ENCODE peak calls at places on chromosomes 5 and 9, in seven cellular contexts. One of them, this sample, is unnamed.

GRCh38 chr5:152523964-152524363 is 118.9 kb upstream of the NMUR2 start:
- DNase-seq in sigmoid colon: no peak
- DNase-seq in activated CD4-positive, alpha-beta T cell treated with anti-CD3 and anti-CD28 coated beads, Interleukin-2, amount 10 ng/mL, durations not matched to agents 7 days and 5 days: no peak
- DNase-seq in SK-N-SH: no peak
- DNase-seq in CD4-positive, CD25-positive, alpha-beta regulatory T cell: no peak
- DNase-seq in Caki2: no peak
- DNase-seq in left ventricle myocardium inferior: no peak
- DNase-seq in this sample: no peak

GRCh38 chr9:80485420-80485819 is 913.7 kb downstream of the TLE4 start:
- DNase-seq in SK-N-SH: no peak
- DNase-seq in CD4-positive, CD25-positive, alpha-beta regulatory T cell: no peak
- DNase-seq in activated CD4-positive, alpha-beta T cell treated with anti-CD3 and anti-CD28 coated beads, Interleukin-2, amount 10 ng/mL, durations not matched to agents 7 days and 5 days: no peak
- DNase-seq in Caki2: no peak
- DNase-seq in left ventricle myocardium inferior: no peak
- DNase-seq in sigmoid colon: no peak
- DNase-seq in this sample: no peak

GRCh38 chr9:130425741-130426466 is 18.9 kb upstream of the ASS1 start:
- DNase-seq in left ventricle myocardium inferior: no peak
- DNase-seq in sigmoid colon: no peak
- DNase-seq in CD4-positive, CD25-positive, alpha-beta regulatory T cell: no peak
- DNase-seq in activated CD4-positive, alpha-beta T cell treated with anti-CD3 and anti-CD28 coated beads, Interleukin-2, amount 10 ng/mL, durations not matched to agents 7 days and 5 days: no peak
- DNase-seq in Caki2: no peak
- DNase-seq in SK-N-SH: no peak
- DNase-seq in this sample: no peak

GRCh38 chr5:152372875-152373274 is 32.2 kb downstream of the NMUR2 start:
- DNase-seq in left ventricle myocardium inferior: no peak
- DNase-seq in sigmoid colon: no peak
- DNase-seq in CD4-positive, CD25-positive, alpha-beta regulatory T cell: no peak
- DNase-seq in activated CD4-positive, alpha-beta T cell treated with anti-CD3 and anti-CD28 coated beads, Interleukin-2, amount 10 ng/mL, durations not matched to agents 7 days and 5 days: no peak
- DNase-seq in SK-N-SH: no peak
- DNase-seq in Caki2: no peak
- DNase-seq in this sample: no peak

GRCh38 chr9:76112151-76112550 is 221.7 kb downstream of the PCSK5 start:
- DNase-seq in Caki2: no peak
- DNase-seq in CD4-positive, CD25-positive, alpha-beta regulatory T cell: no peak
- DNase-seq in activated CD4-positive, alpha-beta T cell treated with anti-CD3 and anti-CD28 coated beads, Interleukin-2, amount 10 ng/mL, durations not matched to agents 7 days and 5 days: no peak
- DNase-seq in SK-N-SH: no peak
- DNase-seq in sigmoid colon: no peak
- DNase-seq in left ventricle myocardium inferior: no peak
- DNase-seq in this sample: no peak

GRCh38 chr5:93574041-93574938 is 6.7 kb downstream of the NR2F1-AS1 start:
- DNase-seq in sigmoid colon: no peak
- DNase-seq in SK-N-SH: no peak
- DNase-seq in Caki2: no peak
- DNase-seq in CD4-positive, CD25-positive, alpha-beta regulatory T cell: no peak
- DNase-seq in left ventricle myocardium inferior: no peak
- DNase-seq in activated CD4-positive, alpha-beta T cell treated with anti-CD3 and anti-CD28 coated beads, Interleukin-2, amount 10 ng/mL, durations not matched to agents 7 days and 5 days: no peak
- DNase-seq in this sample: no peak

GRCh38 chr5:122704247-122705036 is 70.4 kb upstream of the SNX2 start:
- DNase-seq in CD4-positive, CD25-positive, alpha-beta regulatory T cell: peak
- DNase-seq in SK-N-SH: peak
- DNase-seq in sigmoid colon: no peak
- DNase-seq in left ventricle myocardium inferior: no peak
- DNase-seq in Caki2: peak
- DNase-seq in activated CD4-positive, alpha-beta T cell treated with anti-CD3 and anti-CD28 coated beads, Interleukin-2, amount 10 ng/mL, durations not matched to agents 7 days and 5 days: no peak
- DNase-seq in this sample: peak

GRCh38 chr5:64693636-64694035 is 3.3 kb downstream of the SHISAL2B start:
- DNase-seq in CD4-positive, CD25-positive, alpha-beta regulatory T cell: no peak
- DNase-seq in left ventricle myocardium inferior: no peak
- DNase-seq in sigmoid colon: no peak
- DNase-seq in Caki2: no peak
- DNase-seq in activated CD4-positive, alpha-beta T cell treated with anti-CD3 and anti-CD28 coated beads, Interleukin-2, amount 10 ng/mL, durations not matched to agents 7 days and 5 days: no peak
- DNase-seq in SK-N-SH: no peak
- DNase-seq in this sample: no peak

GRCh38 chr5:73822989-73823339 is 197.0 kb downstream of the ARHGEF28 start:
- DNase-seq in left ventricle myocardium inferior: no peak
- DNase-seq in Caki2: peak
- DNase-seq in SK-N-SH: no peak
- DNase-seq in activated CD4-positive, alpha-beta T cell treated with anti-CD3 and anti-CD28 coated beads, Interleukin-2, amount 10 ng/mL, durations not matched to agents 7 days and 5 days: no peak
- DNase-seq in CD4-positive, CD25-positive, alpha-beta regulatory T cell: no peak
- DNase-seq in sigmoid colon: no peak
- DNase-seq in this sample: peak

GRCh38 chr5:176771102-176771845 is 39.1 kb upstream of the UNC5A start:
- DNase-seq in CD4-positive, CD25-positive, alpha-beta regulatory T cell: no peak
- DNase-seq in sigmoid colon: peak
- DNase-seq in left ventricle myocardium inferior: no peak
- DNase-seq in activated CD4-positive, alpha-beta T cell treated with anti-CD3 and anti-CD28 coated beads, Interleukin-2, amount 10 ng/mL, durations not matched to agents 7 days and 5 days: no peak
- DNase-seq in Caki2: no peak
- DNase-seq in SK-N-SH: no peak
- DNase-seq in this sample: no peak

GRCh38 chr5:145752947-145753346 is 82.2 kb downstream of the PRELID2 start:
- DNase-seq in left ventricle myocardium inferior: no peak
- DNase-seq in sigmoid colon: no peak
- DNase-seq in activated CD4-positive, alpha-beta T cell treated with anti-CD3 and anti-CD28 coated beads, Interleukin-2, amount 10 ng/mL, durations not matched to agents 7 days and 5 days: no peak
- DNase-seq in Caki2: no peak
- DNase-seq in SK-N-SH: no peak
- DNase-seq in CD4-positive, CD25-positive, alpha-beta regulatory T cell: no peak
- DNase-seq in this sample: no peak

GRCh38 chr5:169788168-169788567 is 151.1 kb downstream of the DOCK2 start:
- DNase-seq in Caki2: peak
- DNase-seq in SK-N-SH: no peak
- DNase-seq in sigmoid colon: no peak
- DNase-seq in activated CD4-positive, alpha-beta T cell treated with anti-CD3 and anti-CD28 coated beads, Interleukin-2, amount 10 ng/mL, durations not matched to agents 7 days and 5 days: no peak
- DNase-seq in CD4-positive, CD25-positive, alpha-beta regulatory T cell: no peak
- DNase-seq in left ventricle myocardium inferior: no peak
- DNase-seq in this sample: peak

GRCh38 chr5:121987052-121987684 is 25.4 kb downstream of the SRFBP1 start:
- DNase-seq in SK-N-SH: no peak
- DNase-seq in left ventricle myocardium inferior: no peak
- DNase-seq in activated CD4-positive, alpha-beta T cell treated with anti-CD3 and anti-CD28 coated beads, Interleukin-2, amount 10 ng/mL, durations not matched to agents 7 days and 5 days: no peak
- DNase-seq in CD4-positive, CD25-positive, alpha-beta regulatory T cell: no peak
- DNase-seq in sigmoid colon: no peak
- DNase-seq in Caki2: no peak
- DNase-seq in this sample: no peak

GRCh38 chr9:96859461-96860198 is 5.3 kb upstream of the ZNF782 start:
- DNase-seq in CD4-positive, CD25-positive, alpha-beta regulatory T cell: no peak
- DNase-seq in Caki2: peak
- DNase-seq in left ventricle myocardium inferior: no peak
- DNase-seq in sigmoid colon: no peak
- DNase-seq in activated CD4-positive, alpha-beta T cell treated with anti-CD3 and anti-CD28 coated beads, Interleukin-2, amount 10 ng/mL, durations not matched to agents 7 days and 5 days: no peak
- DNase-seq in SK-N-SH: peak
- DNase-seq in this sample: peak

GRCh38 chr5:54387659-54388232 is 67.8 kb upstream of the HSPB3 start:
- DNase-seq in SK-N-SH: no peak
- DNase-seq in left ventricle myocardium inferior: no peak
- DNase-seq in Caki2: no peak
- DNase-seq in activated CD4-positive, alpha-beta T cell treated with anti-CD3 and anti-CD28 coated beads, Interleukin-2, amount 10 ng/mL, durations not matched to agents 7 days and 5 days: no peak
- DNase-seq in sigmoid colon: no peak
- DNase-seq in CD4-positive, CD25-positive, alpha-beta regulatory T cell: no peak
- DNase-seq in this sample: no peak

GRCh38 chr9:78121488-78121887 is 89.9 kb upstream of the GNAQ start:
- DNase-seq in left ventricle myocardium inferior: peak
- DNase-seq in Caki2: peak
- DNase-seq in activated CD4-positive, alpha-beta T cell treated with anti-CD3 and anti-CD28 coated beads, Interleukin-2, amount 10 ng/mL, durations not matched to agents 7 days and 5 days: peak
- DNase-seq in CD4-positive, CD25-positive, alpha-beta regulatory T cell: peak
- DNase-seq in sigmoid colon: peak
- DNase-seq in SK-N-SH: peak
- DNase-seq in this sample: peak

GRCh38 chr5:96781031-96781733 is 26.6 kb downstream of the ERAP1 start:
- DNase-seq in CD4-positive, CD25-positive, alpha-beta regulatory T cell: no peak
- DNase-seq in Caki2: peak
- DNase-seq in SK-N-SH: no peak
- DNase-seq in sigmoid colon: no peak
- DNase-seq in activated CD4-positive, alpha-beta T cell treated with anti-CD3 and anti-CD28 coated beads, Interleukin-2, amount 10 ng/mL, durations not matched to agents 7 days and 5 days: no peak
- DNase-seq in left ventricle myocardium inferior: no peak
- DNase-seq in this sample: peak

GRCh38 chr5:150068472-150068871 is 17.9 kb downstream of the CSF1R start:
- DNase-seq in CD4-positive, CD25-positive, alpha-beta regulatory T cell: no peak
- DNase-seq in activated CD4-positive, alpha-beta T cell treated with anti-CD3 and anti-CD28 coated beads, Interleukin-2, amount 10 ng/mL, durations not matched to agents 7 days and 5 days: no peak
- DNase-seq in SK-N-SH: no peak
- DNase-seq in left ventricle myocardium inferior: no peak
- DNase-seq in Caki2: no peak
- DNase-seq in sigmoid colon: peak
- DNase-seq in this sample: no peak

GRCh38 chr9:7901676-7902075 is 102.1 kb upstream of the DMAC1 start:
- DNase-seq in Caki2: peak
- DNase-seq in SK-N-SH: no peak
- DNase-seq in sigmoid colon: no peak
- DNase-seq in CD4-positive, CD25-positive, alpha-beta regulatory T cell: no peak
- DNase-seq in activated CD4-positive, alpha-beta T cell treated with anti-CD3 and anti-CD28 coated beads, Interleukin-2, amount 10 ng/mL, durations not matched to agents 7 days and 5 days: no peak
- DNase-seq in left ventricle myocardium inferior: no peak
- DNase-seq in this sample: no peak

GRCh38 chr9:27654629-27655285 is 81.5 kb upstream of the C9orf72 start:
- DNase-seq in activated CD4-positive, alpha-beta T cell treated with anti-CD3 and anti-CD28 coated beads, Interleukin-2, amount 10 ng/mL, durations not matched to agents 7 days and 5 days: no peak
- DNase-seq in sigmoid colon: no peak
- DNase-seq in left ventricle myocardium inferior: no peak
- DNase-seq in CD4-positive, CD25-positive, alpha-beta regulatory T cell: no peak
- DNase-seq in Caki2: no peak
- DNase-seq in SK-N-SH: no peak
- DNase-seq in this sample: no peak

GRCh38 chr5:160905285-160905684 is 53.3 kb upstream of the ATP10B start:
- DNase-seq in Caki2: no peak
- DNase-seq in left ventricle myocardium inferior: no peak
- DNase-seq in activated CD4-positive, alpha-beta T cell treated with anti-CD3 and anti-CD28 coated beads, Interleukin-2, amount 10 ng/mL, durations not matched to agents 7 days and 5 days: no peak
- DNase-seq in CD4-positive, CD25-positive, alpha-beta regulatory T cell: no peak
- DNase-seq in sigmoid colon: no peak
- DNase-seq in SK-N-SH: no peak
- DNase-seq in this sample: no peak

GRCh38 chr5:55624841-55625602 is 87.1 kb downstream of the SLC38A9 start:
- DNase-seq in SK-N-SH: no peak
- DNase-seq in CD4-positive, CD25-positive, alpha-beta regulatory T cell: no peak
- DNase-seq in sigmoid colon: no peak
- DNase-seq in left ventricle myocardium inferior: no peak
- DNase-seq in activated CD4-positive, alpha-beta T cell treated with anti-CD3 and anti-CD28 coated beads, Interleukin-2, amount 10 ng/mL, durations not matched to agents 7 days and 5 days: no peak
- DNase-seq in Caki2: no peak
- DNase-seq in this sample: no peak

This sample was measured in RCC 7860.